ENCODE peak calls at places on chromosomes 11 and 22, in ten cellular contexts. One of them, this sample, is unnamed.

GRCh38 chr11:20253796-20254195 is 93.5 kb upstream of the DBX1 start:
- DNase-seq in right cardiac atrium: no peak
- DNase-seq in brain microvascular endothelial cell: no peak
- DNase-seq in gastrocnemius medialis: no peak
- DNase-seq in psoas muscle: no peak
- DNase-seq in heart right ventricle: no peak
- DNase-seq in SJSA1: no peak
- DNase-seq in CD8-positive, alpha-beta memory T cell: no peak
- DNase-seq in pancreas: no peak
- DNase-seq in transverse colon: no peak
- DNase-seq in this sample: no peak

GRCh38 chr11:256952-257737 is 20.4 kb downstream of the PSMD13 start:
- DNase-seq in right cardiac atrium: no peak
- DNase-seq in brain microvascular endothelial cell: no peak
- DNase-seq in gastrocnemius medialis: no peak
- DNase-seq in psoas muscle: no peak
- DNase-seq in heart right ventricle: no peak
- DNase-seq in SJSA1: no peak
- DNase-seq in CD8-positive, alpha-beta memory T cell: no peak
- DNase-seq in pancreas: no peak
- DNase-seq in transverse colon: no peak
- DNase-seq in this sample: peak; percentile 38

GRCh38 chr11:62602141-62603071 is 741 bp upstream of the MTA2 start:
- DNase-seq in right cardiac atrium: peak; percentile 90
- DNase-seq in brain microvascular endothelial cell: no peak
- DNase-seq in gastrocnemius medialis: peak; percentile 62
- DNase-seq in psoas muscle: peak; percentile 64
- DNase-seq in heart right ventricle: peak; percentile 65
- DNase-seq in SJSA1: no peak
- DNase-seq in CD8-positive, alpha-beta memory T cell: peak; percentile 47
- DNase-seq in pancreas: peak; percentile 91
- DNase-seq in transverse colon: peak; percentile 74
- DNase-seq in this sample: no peak

GRCh38 chr11:69487849-69488542 is 6.5 kb downstream of the LINC01488 start:
- DNase-seq in right cardiac atrium: peak; percentile 32
- DNase-seq in brain microvascular endothelial cell: no peak
- DNase-seq in gastrocnemius medialis: no peak
- DNase-seq in psoas muscle: peak; percentile 5
- DNase-seq in heart right ventricle: no peak
- DNase-seq in SJSA1: no peak
- DNase-seq in CD8-positive, alpha-beta memory T cell: no peak
- DNase-seq in pancreas: peak; percentile 33
- DNase-seq in transverse colon: no peak
- DNase-seq in this sample: no peak

GRCh38 chr11:94638902-94639373 is 71.8 kb downstream of the PIWIL4 start:
- DNase-seq in right cardiac atrium: no peak
- DNase-seq in brain microvascular endothelial cell: peak; percentile 48
- DNase-seq in gastrocnemius medialis: no peak
- DNase-seq in psoas muscle: no peak
- DNase-seq in heart right ventricle: no peak
- DNase-seq in SJSA1: peak; percentile 4
- DNase-seq in CD8-positive, alpha-beta memory T cell: no peak
- DNase-seq in pancreas: no peak
- DNase-seq in transverse colon: no peak
- DNase-seq in this sample: no peak

GRCh38 chr22:27239520-27239919 is 562.0 kb downstream of the MN1 start:
- DNase-seq in right cardiac atrium: no peak
- DNase-seq in brain microvascular endothelial cell: no peak
- DNase-seq in gastrocnemius medialis: no peak
- DNase-seq in psoas muscle: no peak
- DNase-seq in heart right ventricle: no peak
- DNase-seq in SJSA1: no peak
- DNase-seq in CD8-positive, alpha-beta memory T cell: no peak
- DNase-seq in pancreas: no peak
- DNase-seq in transverse colon: no peak
- DNase-seq in this sample: no peak

GRCh38 chr22:41447435-41448188 is 1.0 kb upstream of the TOB2 start:
- DNase-seq in right cardiac atrium: peak; percentile 90
- DNase-seq in brain microvascular endothelial cell: peak; percentile 48
- DNase-seq in gastrocnemius medialis: peak; percentile 67
- DNase-seq in psoas muscle: peak; percentile 78
- DNase-seq in heart right ventricle: peak; percentile 82
- DNase-seq in SJSA1: peak; percentile 73
- DNase-seq in CD8-positive, alpha-beta memory T cell: peak; percentile 58
- DNase-seq in pancreas: peak; percentile 90
- DNase-seq in transverse colon: peak; percentile 69
- DNase-seq in this sample: no peak

GRCh38 chr11:122817121-122817520 is 21.2 kb upstream of the CRTAM start:
- DNase-seq in right cardiac atrium: no peak
- DNase-seq in brain microvascular endothelial cell: no peak
- DNase-seq in gastrocnemius medialis: no peak
- DNase-seq in psoas muscle: no peak
- DNase-seq in heart right ventricle: no peak
- DNase-seq in SJSA1: no peak
- DNase-seq in CD8-positive, alpha-beta memory T cell: no peak
- DNase-seq in pancreas: no peak
- DNase-seq in transverse colon: peak; percentile 13
- DNase-seq in this sample: no peak

DNA sequence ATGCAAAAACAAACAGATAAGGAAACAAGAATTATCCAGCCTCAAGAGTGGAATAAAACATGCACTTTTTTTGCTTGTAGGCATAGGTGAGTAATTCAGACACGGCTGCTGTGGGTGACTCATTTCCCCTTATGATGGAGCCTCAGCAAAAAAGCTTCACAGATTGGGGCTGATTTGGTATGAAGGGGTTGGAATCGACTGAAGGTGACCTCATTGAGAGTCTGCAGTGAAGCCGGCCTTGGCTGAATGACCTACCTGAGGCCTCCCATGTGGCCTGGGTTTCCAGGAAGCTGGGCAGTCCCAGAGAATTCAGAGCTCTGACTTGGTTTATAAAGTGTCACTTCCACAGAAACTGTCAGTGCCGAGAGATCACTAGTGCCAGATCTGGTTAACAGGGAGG is 34.2 kb upstream of the VPREB1 start:
- DNase-seq in right cardiac atrium: no peak
- DNase-seq in brain microvascular endothelial cell: peak; percentile 56
- DNase-seq in gastrocnemius medialis: no peak
- DNase-seq in psoas muscle: no peak
- DNase-seq in heart right ventricle: no peak
- DNase-seq in SJSA1: no peak
- DNase-seq in CD8-positive, alpha-beta memory T cell: peak; percentile 3
- DNase-seq in pancreas: no peak
- DNase-seq in transverse colon: no peak
- DNase-seq in this sample: no peak
- H3K27ac ChIP-seq in right cardiac atrium: no peak overlapping the region
- H3K27ac ChIP-seq in brain microvascular endothelial cell: no peak overlapping the region
- H3K27ac ChIP-seq in gastrocnemius medialis: no peak overlapping the region
- H3K27ac ChIP-seq in psoas muscle: no peak overlapping the region
- H3K27ac ChIP-seq in heart right ventricle: no peak overlapping the region
- H3K27ac ChIP-seq in SJSA1: no peak overlapping the region
- H3K27ac ChIP-seq in CD8-positive, alpha-beta memory T cell: no peak overlapping the region
- H3K27ac ChIP-seq in pancreas: no peak overlapping the region
- H3K27ac ChIP-seq in transverse colon: no peak overlapping the region
- H3K27ac ChIP-seq in this sample: no peak overlapping the region

DNA sequence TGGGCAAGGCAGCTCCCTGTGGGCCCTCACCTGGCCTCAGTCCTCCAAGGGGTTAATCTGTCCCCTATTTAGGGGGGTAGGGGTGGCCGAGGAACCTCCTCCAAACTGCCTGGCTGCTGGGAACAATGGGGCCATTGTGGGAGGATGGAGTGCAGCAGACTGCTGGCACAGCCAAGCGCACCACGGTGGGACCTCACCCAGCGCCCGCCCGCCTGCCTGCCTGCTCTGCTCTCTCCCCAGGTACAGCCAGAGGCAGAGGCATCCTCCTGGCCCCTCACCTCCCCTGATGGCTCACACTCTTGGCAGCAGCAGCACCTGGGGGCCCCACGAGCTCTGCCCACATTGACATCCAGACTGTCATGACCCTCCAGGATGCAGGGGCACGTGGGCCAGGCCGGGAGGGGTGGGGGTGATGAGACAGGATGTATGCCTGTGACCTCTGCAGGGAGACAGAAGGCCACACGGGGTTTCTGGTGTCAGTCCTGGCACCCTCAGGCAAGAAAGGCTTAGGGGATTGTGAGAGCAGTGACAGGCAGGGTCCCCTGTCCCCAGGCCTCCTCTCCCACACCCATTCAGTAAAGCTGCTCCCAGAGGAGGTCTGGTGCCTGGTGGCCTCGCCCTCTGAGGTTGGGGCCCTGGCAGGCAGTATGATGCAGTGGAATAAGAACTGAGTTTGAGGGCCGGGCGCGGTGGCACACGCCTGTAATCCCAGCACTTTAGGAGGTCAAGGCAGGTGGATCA is 11.4 kb downstream of the BCL9L start:
- DNase-seq in right cardiac atrium: peak; percentile 80
- DNase-seq in brain microvascular endothelial cell: no peak
- DNase-seq in gastrocnemius medialis: no peak
- DNase-seq in psoas muscle: peak; percentile 21
- DNase-seq in heart right ventricle: peak; percentile 36
- DNase-seq in SJSA1: no peak
- DNase-seq in CD8-positive, alpha-beta memory T cell: peak; percentile 80
- DNase-seq in pancreas: peak; percentile 87
- DNase-seq in transverse colon: peak; percentile 65
- DNase-seq in this sample: peak; percentile 83
- H3K4me3 ChIP-seq in right cardiac atrium: no peak overlapping the region
- H3K4me3 ChIP-seq in brain microvascular endothelial cell: no peak overlapping the region
- H3K4me3 ChIP-seq in gastrocnemius medialis: peak overlapping the region; percentile 56
- H3K4me3 ChIP-seq in psoas muscle: peak overlapping the region; percentile 64
- H3K4me3 ChIP-seq in heart right ventricle: peak overlapping the region; percentile 25
- H3K4me3 ChIP-seq in SJSA1: no peak overlapping the region
- H3K4me3 ChIP-seq in CD8-positive, alpha-beta memory T cell: peak overlapping the region; percentile 78
- H3K4me3 ChIP-seq in pancreas: peak overlapping the region; percentile 7
- H3K4me3 ChIP-seq in transverse colon: no peak overlapping the region
- H3K4me3 ChIP-seq in this sample: peak overlapping the region; percentile 44

DNA sequence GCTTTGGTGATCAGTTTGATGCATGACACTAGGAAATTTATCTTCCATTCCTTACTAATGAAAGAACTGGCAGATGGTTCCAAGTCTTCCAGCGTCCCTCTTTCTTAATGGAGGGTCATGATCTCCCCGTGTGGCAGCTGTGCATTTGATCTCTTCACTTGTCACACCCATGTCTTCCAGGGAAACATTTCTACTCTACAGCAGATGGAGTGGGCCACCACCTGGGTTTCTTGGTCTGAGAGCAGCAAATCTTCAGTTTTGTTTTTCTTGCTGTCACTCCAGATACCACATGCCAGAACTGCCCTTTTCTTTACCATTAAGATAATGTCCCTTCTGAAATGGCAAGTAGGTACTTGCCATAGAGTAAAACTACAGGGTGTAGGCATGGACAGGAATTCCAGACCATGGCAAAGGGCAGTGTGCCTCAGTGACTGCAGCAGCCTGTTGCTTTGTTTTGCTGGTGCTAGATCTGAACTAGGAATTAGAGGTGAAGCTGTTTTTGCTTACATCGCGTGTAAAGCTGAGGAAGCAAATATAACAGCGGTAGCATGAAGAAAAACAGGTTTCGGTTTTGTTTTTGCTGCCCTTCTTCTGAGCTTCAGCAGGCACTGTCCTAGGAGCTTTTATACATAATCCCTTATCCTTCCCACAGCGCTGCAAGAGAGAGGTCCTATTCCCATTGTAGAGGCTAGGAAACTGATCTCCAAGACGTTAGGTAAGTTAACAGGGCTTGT is 20.7 kb upstream of the C11orf96 start:
- DNase-seq in right cardiac atrium: no peak
- DNase-seq in brain microvascular endothelial cell: no peak
- DNase-seq in gastrocnemius medialis: no peak
- DNase-seq in psoas muscle: no peak
- DNase-seq in heart right ventricle: no peak
- DNase-seq in SJSA1: peak; percentile 59
- DNase-seq in CD8-positive, alpha-beta memory T cell: no peak
- DNase-seq in pancreas: no peak
- DNase-seq in transverse colon: no peak
- DNase-seq in this sample: peak; percentile 54
- H3K27ac ChIP-seq in right cardiac atrium: peak overlapping the region; percentile 85
- H3K27ac ChIP-seq in brain microvascular endothelial cell: peak overlapping the region; percentile 85
- H3K27ac ChIP-seq in gastrocnemius medialis: peak overlapping the region; percentile 93
- H3K27ac ChIP-seq in psoas muscle: peak overlapping the region; percentile 85
- H3K27ac ChIP-seq in heart right ventricle: peak overlapping the region; percentile 75
- H3K27ac ChIP-seq in SJSA1: peak overlapping the region; percentile 8
- H3K27ac ChIP-seq in CD8-positive, alpha-beta memory T cell: no peak overlapping the region
- H3K27ac ChIP-seq in pancreas: no peak overlapping the region
- H3K27ac ChIP-seq in transverse colon: peak overlapping the region; percentile 85
- H3K27ac ChIP-seq in this sample: peak overlapping the region; percentile 99

DNA sequence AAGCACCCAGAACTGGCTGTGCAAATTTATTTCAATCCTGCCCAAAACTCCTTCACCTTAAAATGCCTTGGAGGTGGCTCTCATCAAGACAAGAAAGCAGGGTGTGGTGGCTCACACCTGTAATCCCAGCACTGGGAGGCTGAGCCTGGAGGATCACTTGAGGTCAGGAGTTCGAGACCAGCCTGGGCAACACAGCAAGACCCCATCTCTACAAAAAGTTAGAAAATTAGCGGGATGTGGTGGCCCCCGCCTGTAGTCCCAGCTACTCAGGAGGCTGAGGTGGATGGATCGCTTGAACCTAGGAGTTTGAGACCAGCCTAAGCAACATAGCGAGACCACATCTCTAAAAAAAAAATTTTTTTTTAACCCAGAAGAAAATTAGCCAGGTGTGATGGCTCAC is 689 bp upstream of the RAB39A start:
- DNase-seq in right cardiac atrium: no peak
- DNase-seq in brain microvascular endothelial cell: no peak
- DNase-seq in gastrocnemius medialis: no peak
- DNase-seq in psoas muscle: no peak
- DNase-seq in heart right ventricle: no peak
- DNase-seq in SJSA1: no peak
- DNase-seq in CD8-positive, alpha-beta memory T cell: no peak
- DNase-seq in pancreas: no peak
- DNase-seq in transverse colon: no peak
- DNase-seq in this sample: no peak
- H3K4me3 ChIP-seq in right cardiac atrium: no peak overlapping the region
- H3K4me3 ChIP-seq in brain microvascular endothelial cell: peak overlapping the region; percentile 27
- H3K4me3 ChIP-seq in gastrocnemius medialis: no peak overlapping the region
- H3K4me3 ChIP-seq in psoas muscle: peak overlapping the region; percentile 57
- H3K4me3 ChIP-seq in heart right ventricle: peak overlapping the region; percentile 46
- H3K4me3 ChIP-seq in SJSA1: no peak overlapping the region
- H3K4me3 ChIP-seq in CD8-positive, alpha-beta memory T cell: peak overlapping the region; percentile 31
- H3K4me3 ChIP-seq in pancreas: peak overlapping the region; percentile 44
- H3K4me3 ChIP-seq in transverse colon: no peak overlapping the region
- H3K4me3 ChIP-seq in this sample: no peak overlapping the region

GRCh38 chr22:45311033-45311531 is 1.3 kb downstream of the FAM118A start:
- DNase-seq in right cardiac atrium: peak; percentile 29
- DNase-seq in brain microvascular endothelial cell: no peak
- DNase-seq in gastrocnemius medialis: no peak
- DNase-seq in psoas muscle: no peak
- DNase-seq in heart right ventricle: no peak
- DNase-seq in SJSA1: no peak
- DNase-seq in CD8-positive, alpha-beta memory T cell: no peak
- DNase-seq in pancreas: peak; percentile 46
- DNase-seq in transverse colon: no peak
- DNase-seq in this sample: no peak
- H3K27ac ChIP-seq in right cardiac atrium: no peak overlapping the region
- H3K27ac ChIP-seq in brain microvascular endothelial cell: no peak overlapping the region
- H3K27ac ChIP-seq in gastrocnemius medialis: peak overlapping the region; percentile 95
- H3K27ac ChIP-seq in psoas muscle: peak overlapping the region; percentile 92
- H3K27ac ChIP-seq in heart right ventricle: no peak overlapping the region
- H3K27ac ChIP-seq in SJSA1: no peak overlapping the region
- H3K27ac ChIP-seq in CD8-positive, alpha-beta memory T cell: peak overlapping the region; percentile 80
- H3K27ac ChIP-seq in pancreas: no peak overlapping the region
- H3K27ac ChIP-seq in transverse colon: peak overlapping the region; percentile 92
- H3K27ac ChIP-seq in this sample: peak overlapping the region; percentile 89

GRCh38 chr11:42473116-42473515 is 838.7 kb upstream of the API5 start:
- DNase-seq in right cardiac atrium: no peak
- DNase-seq in brain microvascular endothelial cell: no peak
- DNase-seq in gastrocnemius medialis: no peak
- DNase-seq in psoas muscle: no peak
- DNase-seq in heart right ventricle: no peak
- DNase-seq in SJSA1: no peak
- DNase-seq in CD8-positive, alpha-beta memory T cell: no peak
- DNase-seq in pancreas: no peak
- DNase-seq in transverse colon: no peak
- DNase-seq in this sample: no peak
- H3K4me3 ChIP-seq in right cardiac atrium: no peak overlapping the region
- H3K4me3 ChIP-seq in brain microvascular endothelial cell: no peak overlapping the region
- H3K4me3 ChIP-seq in gastrocnemius medialis: no peak overlapping the region
- H3K4me3 ChIP-seq in psoas muscle: no peak overlapping the region
- H3K4me3 ChIP-seq in heart right ventricle: no peak overlapping the region
- H3K4me3 ChIP-seq in SJSA1: no peak overlapping the region
- H3K4me3 ChIP-seq in CD8-positive, alpha-beta memory T cell: no peak overlapping the region
- H3K4me3 ChIP-seq in pancreas: no peak overlapping the region
- H3K4me3 ChIP-seq in transverse colon: no peak overlapping the region
- H3K4me3 ChIP-seq in this sample: no peak overlapping the region